ENCODE peak calls at places on chromosome 10, in nine cellular contexts. Z is CD8-positive, alpha-beta T cell; J is upper lobe of right lung; L is activated CD8-positive, alpha-beta T cell treated with anti-CD3 and anti-CD28 coated beads, Interleukin-2, amount 10 ng/mL, durations not matched to agents 7 days and 5 days; G is stimulated activated effector memory CD8-positive, alpha-beta T cell treated with anti-CD3 and anti-CD28 coated beads, Interleukin-12 subunit alpha, Interleukin-12 subunit beta, amount 100 ng/mL, for 72 hours; X is left lung; K is psoas muscle; N is gastrocnemius medialis; I is HCT116. F is an unnamed sample.

GRCh38 chr10:7297094-7297493 is 113.7 kb downstream of the SFMBT2 start:
- ATAC-seq in J (no peak), I (no peak), N (no peak), X (no peak), L (no peak), Z (peak; percentile 38), G (no peak), K (no peak), F (no peak)

GRCh38 chr10:25934673-25935139 is 677 bp downstream of the MYO3A start:
- ATAC-seq in K (no peak), X (peak; percentile 95), I (no peak), J (peak; percentile 87), N (no peak), Z (no peak), L (peak; percentile 74), G (peak; percentile 52), F (no peak)

GRCh38 chr10:69361303-69361614 is 55.5 kb downstream of the TACR2 start:
- ATAC-seq in J (peak; percentile 8), K (peak; percentile 75), Z (no peak), L (no peak), I (no peak), N (peak; percentile 69), X (peak; percentile 12), G (no peak), F (peak; percentile 1)

GRCh38 chr10:101072923-101073322 is 11.1 kb downstream of the KAZALD1 start:
- ATAC-seq in K (no peak), J (no peak), I (no peak), X (no peak), Z (no peak), N (no peak), L (no peak), G (no peak), F (peak; percentile 4)

GRCh38 chr10:79905322-79906314 is 43.3 kb downstream of the SFTPD start:
- ATAC-seq in J (peak; percentile 39), L (peak; percentile 53), G (peak; percentile 84), X (peak; percentile 66), K (peak; percentile 86), N (peak; percentile 72), I (peak; percentile 31), Z (no peak), F (no peak)

GRCh38 chr10:103431902-103432301 is 20.3 kb downstream of the CALHM2 start:
- ATAC-seq in N (no peak), Z (no peak), X (peak; percentile 94), J (peak; percentile 62), K (no peak), G (no peak), L (no peak), I (no peak), F (no peak)

GRCh38 chr10:12483996-12484944 is 134.9 kb downstream of the CAMK1D start:
- ATAC-seq in Z (no peak), J (no peak), G (no peak), X (peak; percentile 21), L (no peak), N (peak; percentile 51), I (no peak), K (no peak), F (peak; percentile 23)

GRCh38 chr10:79468015-79468560 is 22.7 kb upstream of the ZCCHC24 start:
- ATAC-seq in G (no peak), J (peak; percentile 49), I (no peak), N (no peak), X (peak; percentile 40), Z (no peak), K (no peak), L (no peak), F (no peak)

GRCh38 chr10:474946-475345 is 214.5 kb downstream of the DIP2C start:
- ATAC-seq in G (no peak), K (no peak), L (no peak), N (no peak), I (no peak), J (no peak), Z (no peak), X (no peak), F (no peak)

GRCh38 chr10:33039167-33039566 is 81.1 kb upstream of the ITGB1 start:
- ATAC-seq in X (peak; percentile 90), J (peak; percentile 19), G (no peak), N (no peak), I (no peak), Z (no peak), K (no peak), L (no peak), F (no peak)

GRCh38 chr10:124741281-124741921 is 2.8 kb downstream of the FAM53B start:
- ATAC-seq in G (peak; percentile 75), Z (peak; percentile 55), L (peak; percentile 61), J (peak; percentile 70), N (peak; percentile 54), I (peak; percentile 60), X (peak; percentile 65), K (peak; percentile 67), F (peak; percentile 34)

GRCh38 chr10:7507887-7508726 is 97.3 kb upstream of the SFMBT2 start:
- ATAC-seq in G (peak; percentile 70), L (peak; percentile 73), J (peak; percentile 33), I (no peak), K (no peak), X (no peak), N (no peak), Z (peak; percentile 52), F (peak; percentile 26)

GRCh38 chr10:11886138-11886474 is 63.0 kb downstream of the PROSER2 start:
- ATAC-seq in X (no peak), J (no peak), G (no peak), I (no peak), Z (no peak), N (peak; percentile 62), L (no peak), K (no peak), F (no peak)

GRCh38 chr10:33676606-33677005 is 342.1 kb upstream of the NRP1 start:
- ATAC-seq in J (no peak), N (peak; percentile 21), Z (no peak), K (no peak), L (no peak), I (no peak), G (no peak), X (no peak), F (no peak)

GRCh38 chr10:12927896-12928295 is 73.6 kb downstream of the CCDC3 start:
- ATAC-seq in G (no peak), J (no peak), N (no peak), L (no peak), Z (no peak), I (no peak), K (no peak), X (no peak), F (peak; percentile 90)

GRCh38 chr10:63133787-63134557 is 844 bp downstream of the NRBF2 start:
- ATAC-seq in X (peak; percentile 69), Z (no peak), J (peak; percentile 67), I (no peak), L (peak; percentile 76), G (peak; percentile 79), N (peak; percentile 50), K (no peak), F (no peak)

GRCh38 chr10:14543904-14544210 is 213.1 kb upstream of the FRMD4A start:
- ATAC-seq in G (peak; percentile 27), I (no peak), Z (no peak), L (peak; percentile 35), J (no peak), K (no peak), N (no peak), X (no peak), F (no peak)

GRCh38 chr10:1472605-1473004 is 264.7 kb downstream of the ADARB2 start:
- ATAC-seq in Z (no peak), K (no peak), X (peak; percentile 84), I (no peak), G (no peak), L (no peak), J (peak; percentile 69), N (no peak), F (no peak)

GRCh38 chr10:25565570-25565969 is 368.5 kb upstream of the MYO3A start:
- ATAC-seq in N (no peak), I (no peak), L (no peak), G (no peak), K (no peak), X (no peak), Z (no peak), J (no peak), F (no peak)

GRCh38 chr10:1063232-1063862 is 7.2 kb downstream of the WDR37 start:
- ATAC-seq in Z (peak; percentile 84), L (peak; percentile 75), N (no peak), K (no peak), J (peak; percentile 27), X (no peak), G (peak; percentile 78), I (no peak), F (no peak)

GRCh38 chr10:17923728-17924127 is 28.0 kb upstream of the SLC39A12 start:
- ATAC-seq in N (peak; percentile 58), L (no peak), K (peak; percentile 39), X (peak; percentile 48), G (no peak), I (no peak), J (peak; percentile 43), Z (no peak), F (peak; percentile 79)

GRCh38 chr10:58942724-58943123 is 233.7 kb upstream of the PHYHIPL start:
- ATAC-seq in X (no peak), Z (no peak), N (no peak), K (no peak), I (no peak), G (no peak), J (no peak), L (no peak), F (no peak)

GRCh38 chr10:43390791-43391190 is 18.2 kb downstream of the HNRNPF start:
- ATAC-seq in Z (peak; percentile 73), I (peak; percentile 80), G (peak; percentile 61), J (peak; percentile 73), L (peak; percentile 41), N (peak; percentile 84), X (peak; percentile 48), K (peak; percentile 59), F (peak; percentile 56)

F was measured in esophagus mucosa.